ENCODE peak calls at places on chromosomes 16 and 17, in eight cellular contexts. D is pancreas; P is CD8-positive, alpha-beta memory T cell; W is HCT116; Q is neural progenitor cell; J is stomach; N is effector memory CD4-positive, alpha-beta T cell; T is IMR-90. Y is an unnamed sample.

GRCh38 chr16:47726031-47726675 is 265.0 kb downstream of the PHKB start:
- DNase-seq in D (no peak), P (no peak), W (no peak), Q (no peak), J (no peak), N (no peak), T (peak; percentile 20), Y (no peak)

GRCh38 chr17:79365836-79366831 is 244.7 kb downstream of the RBFOX3 start:
- DNase-seq in D (no peak), P (no peak), W (no peak), Q (no peak), J (no peak), N (no peak), T (no peak), Y (no peak)

GRCh38 chr16:4611337-4612023 is 3.2 kb downstream of the UBALD1 start:
- DNase-seq in D (no peak), P (no peak), W (no peak), Q (no peak), J (no peak), N (no peak), T (peak; percentile 41), Y (no peak)

GRCh38 chr16:54931757-54932660 is 1.3 kb downstream of the IRX5 start:
- DNase-seq in D (no peak), P (no peak), W (no peak), Q (peak; percentile 47), J (no peak), N (no peak), T (no peak), Y (no peak)

GRCh38 chr16:56792960-56793359 is 63.0 kb downstream of the NUP93 start:
- DNase-seq in D (no peak), P (no peak), W (no peak), Q (no peak), J (no peak), N (no peak), T (no peak), Y (no peak)

GRCh38 chr17:39863918-39864746 is at the start of gene IKZF3:
- DNase-seq in D (peak; percentile 92), P (peak; percentile 84), W (no peak), Q (peak; percentile 93), J (peak; percentile 84), N (peak; percentile 79), T (peak; percentile 18), Y (peak; percentile 76)

GRCh38 chr17:53934931-53935330 is 112.2 kb downstream of the KIF2B start:
- DNase-seq in D (no peak), P (no peak), W (no peak), Q (no peak), J (no peak), N (no peak), T (no peak), Y (no peak)

GRCh38 chr17:49830605-49831004 is 17.3 kb downstream of the TAC4 start:
- DNase-seq in D (no peak), P (no peak), W (no peak), Q (no peak), J (no peak), N (no peak), T (no peak), Y (no peak)

GRCh38 chr17:21524211-21524591 is 148.0 kb downstream of the KCNJ12 start:
- DNase-seq in D (no peak), P (no peak), W (no peak), Q (no peak), J (no peak), N (no peak), T (peak; percentile 81), Y (no peak)
- H3K4me3 ChIP-seq in D (no peak overlapping the region), P (no peak overlapping the region), W (no peak overlapping the region), Q (no peak overlapping the region), J (no peak overlapping the region), N (no peak overlapping the region), T (no peak overlapping the region), Y (no peak overlapping the region)

DNA sequence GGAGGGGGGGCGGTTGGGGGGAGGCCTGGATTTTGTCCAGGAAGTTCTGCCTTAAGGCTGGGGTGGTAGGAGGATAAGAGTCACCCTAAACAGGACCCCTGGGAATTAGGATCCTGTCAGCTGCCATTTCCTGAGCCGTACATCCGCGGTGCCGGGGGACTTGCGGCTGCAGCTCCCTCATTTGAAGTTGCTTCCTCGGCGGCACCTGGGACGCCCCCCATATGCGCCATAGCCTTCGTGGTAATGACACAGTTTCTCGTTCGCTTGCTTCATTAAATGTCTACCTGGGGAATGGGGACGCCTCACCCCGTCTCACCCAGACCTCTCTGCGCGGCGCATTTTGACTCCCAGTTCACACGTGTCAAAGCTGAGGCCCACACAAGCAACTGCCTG is 55.1 kb upstream of the PABPN1L start:
- DNase-seq in D (no peak), P (no peak), W (no peak), Q (no peak), J (no peak), N (no peak), T (no peak), Y (no peak)
- H3K4me1 ChIP-seq in D (peaks cover 59% of the 10 kb centered on the region), P (peaks cover 4% of the 10 kb centered on the region), W (peaks cover 68% of the 10 kb centered on the region), Q (peaks cover 14% of the 10 kb centered on the region), J (peaks cover 54% of the 10 kb centered on the region), N (peaks cover 9% of the 10 kb centered on the region), T (peaks cover 10% of the 10 kb centered on the region), Y (peaks cover 8% of the 10 kb centered on the region)

GRCh38 chr17:48639982-48640857 is 14.1 kb upstream of the HOXB9 start:
- DNase-seq in D (no peak), P (no peak), W (no peak), Q (no peak), J (no peak), N (no peak), T (no peak), Y (no peak)

GRCh38 chr17:48641541-48642058 is 15.4 kb upstream of the HOXB9 start:
- DNase-seq in D (no peak), P (no peak), W (no peak), Q (peak; percentile 40), J (no peak), N (no peak), T (no peak), Y (no peak)

GRCh38 chr17:48637323-48638260 is 11.4 kb upstream of the HOXB9 start:
- DNase-seq in D (no peak), P (no peak), W (no peak), Q (no peak), J (no peak), N (no peak), T (peak; percentile 85), Y (no peak)

GRCh38 chr17:48640858-48641180 is 14.7 kb upstream of the HOXB9 start:
- DNase-seq in D (no peak), P (no peak), W (no peak), Q (no peak), J (no peak), N (no peak), T (no peak), Y (no peak)

GRCh38 chr17:48639136-48639535 is 13.0 kb upstream of the HOXB9 start:
- DNase-seq in D (no peak), P (no peak), W (no peak), Q (no peak), J (no peak), N (no peak), T (no peak), Y (no peak)
- H3K27me3 ChIP-seq in D (peaks cover 42% of the 10 kb centered on the region), P (peaks cover 48% of the 10 kb centered on the region), W (no peaks in the 10 kb centered on the region), Q (peaks cover 100% of the 10 kb centered on the region), J (peaks cover 100% of the 10 kb centered on the region), N (peaks cover 72% of the 10 kb centered on the region), T (peaks cover 99% of the 10 kb centered on the region), Y (peaks cover 49% of the 10 kb centered on the region)

GRCh38 chr17:46202482-46202881 is 9.3 kb upstream of the KANSL1 start:
- DNase-seq in D (no peak), P (no peak), W (no peak), Q (no peak), J (no peak), N (no peak), T (no peak), Y (no peak)

GRCh38 chr17:46198233-46198632 is 5.0 kb upstream of the KANSL1 start:
- DNase-seq in D (no peak), P (no peak), W (no peak), Q (no peak), J (no peak), N (no peak), T (no peak), Y (no peak)

GRCh38 chr17:46199379-46199778 is 6.2 kb upstream of the KANSL1 start:
- DNase-seq in D (no peak), P (no peak), W (no peak), Q (no peak), J (no peak), N (no peak), T (peak; percentile 40), Y (no peak)

GRCh38 chr17:46200200-46200599 is 7.0 kb upstream of the KANSL1 start:
- DNase-seq in D (no peak), P (no peak), W (no peak), Q (no peak), J (no peak), N (no peak), T (no peak), Y (no peak)

DNA sequence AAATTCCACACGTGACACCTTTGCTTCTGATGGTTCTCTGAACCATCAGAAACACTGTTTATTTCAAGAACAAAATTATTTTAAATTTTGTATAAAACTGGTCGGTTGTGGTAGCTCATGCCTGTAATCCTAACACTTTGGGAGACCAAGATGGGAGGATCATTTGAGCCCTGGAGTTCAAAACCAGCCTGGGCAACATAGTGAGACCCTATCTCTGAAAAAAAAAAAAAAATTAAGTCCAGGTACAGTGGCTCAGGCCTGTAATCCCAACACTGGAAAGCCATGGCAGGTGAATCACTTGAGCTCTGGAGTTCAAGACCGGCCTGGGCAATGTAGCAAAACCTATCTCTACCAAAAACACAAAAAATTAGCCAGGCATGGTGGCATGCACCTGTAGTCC is 8.3 kb upstream of the KANSL1 start:
- DNase-seq in D (no peak), P (no peak), W (no peak), Q (no peak), J (no peak), N (no peak), T (no peak), Y (no peak)
- H3K4me3 ChIP-seq in D (no peak overlapping the region), P (no peak overlapping the region), W (no peak overlapping the region), Q (no peak overlapping the region), J (no peak overlapping the region), N (no peak overlapping the region), T (no peak overlapping the region), Y (no peak overlapping the region)

DNA sequence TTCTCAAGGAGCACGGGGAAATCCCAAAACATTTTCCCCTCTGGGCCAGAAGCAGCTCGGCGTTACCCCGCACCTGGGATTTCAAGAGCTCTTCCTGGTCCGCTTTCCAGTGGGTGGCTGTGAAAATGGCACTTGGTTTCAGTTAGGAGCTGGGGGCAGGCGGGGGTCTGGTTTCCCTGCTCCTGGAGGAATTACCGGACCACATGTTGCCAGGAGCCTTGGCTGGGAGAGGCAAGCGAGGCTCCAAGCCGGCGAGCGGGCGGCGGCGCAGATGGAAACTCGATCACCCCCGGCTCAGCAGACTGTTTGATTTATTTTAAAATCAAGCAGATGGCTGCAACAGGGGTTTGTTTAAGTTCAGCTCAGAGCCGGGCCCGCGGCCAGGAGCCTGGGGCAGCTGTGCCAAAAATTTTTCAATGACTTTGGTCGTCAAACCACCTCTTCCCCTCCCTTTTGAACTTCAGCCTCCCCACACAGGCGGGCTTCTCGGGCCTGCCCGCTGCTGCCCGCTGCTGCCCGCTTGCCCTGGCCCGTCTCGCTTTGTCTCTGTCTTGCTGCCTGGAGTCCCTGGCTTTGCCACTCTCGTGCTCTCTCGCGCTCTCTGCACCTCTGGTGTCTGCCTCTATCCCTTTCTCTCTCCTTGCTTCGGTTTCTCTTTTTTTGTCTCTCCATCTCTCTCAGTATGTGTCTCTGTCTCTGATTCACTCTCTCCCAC is 108.0 kb upstream of the CIBAR2 start:
- DNase-seq in D (peak; percentile 83), P (no peak), W (no peak), Q (no peak), J (peak; percentile 84), N (no peak), T (peak; percentile 85), Y (no peak)
- H3K4me1 ChIP-seq in D (peaks cover 9% of the 10 kb centered on the region), P (no peaks in the 10 kb centered on the region), W (peaks cover 12% of the 10 kb centered on the region), Q (peaks cover 35% of the 10 kb centered on the region), J (peaks cover 30% of the 10 kb centered on the region), N (no peaks in the 10 kb centered on the region), T (peaks cover 34% of the 10 kb centered on the region), Y (no peaks in the 10 kb centered on the region)

Y was measured in naive thymus-derived CD4-positive, alpha-beta T cell.